ENCODE peak calls at places on chromosome 18, in four cellular contexts. H is HepG2, P is K562, I is GM12878. L is an unnamed sample.

GRCh38 chr18:67373636-67374035 is 142.9 kb downstream of the DSEL start:
- DNase-seq in H (no peak), P (no peak), I (no peak), L (no peak)

GRCh38 chr18:47979611-47980200 is 49.2 kb upstream of the SMAD2 start:
- DNase-seq in H (no peak), P (no peak), I (no peak), L (no peak)

GRCh38 chr18:79595876-79596374 is 83.7 kb upstream of the CTDP1 start:
- DNase-seq in H (no peak), P (no peak), I (no peak), L (no peak)

GRCh38 chr18:79818631-79819030 is 20.9 kb downstream of the KCNG2 start:
- DNase-seq in H (no peak), P (no peak), I (no peak), L (no peak)

GRCh38 chr18:7937268-7937667 is 370.2 kb downstream of the PTPRM start:
- DNase-seq in H (no peak), P (no peak), I (no peak), L (no peak)

GRCh38 chr18:68549257-68549871 is 165.5 kb downstream of the TMX3 start:
- DNase-seq in H (no peak), P (no peak), I (no peak), L (no peak)

GRCh38 chr18:46877329-46877987 is 39.8 kb downstream of the PIAS2 start:
- DNase-seq in H (no peak), P (no peak), I (no peak), L (no peak)

GRCh38 chr18:44130365-44130942 is 550.2 kb upstream of the SETBP1 start:
- DNase-seq in H (peak), P (peak), I (no peak), L (no peak)

GRCh38 chr18:72107647-72108046 is 436.5 kb downstream of the CBLN2 start:
- DNase-seq in H (no peak), P (no peak), I (no peak), L (peak)

GRCh38 chr18:32244863-32245262 is 55.0 kb downstream of the MEP1B start:
- DNase-seq in H (no peak), P (no peak), I (no peak), L (no peak)

GRCh38 chr18:27017901-27018500 is 152.5 kb upstream of the AQP4 start:
- DNase-seq in H (peak), P (peak), I (no peak), L (no peak)

GRCh38 chr18:25340762-25341161 is 11.2 kb downstream of the ZNF521 start:
- DNase-seq in H (no peak), P (no peak), I (no peak), L (no peak)

GRCh38 chr18:36634573-36635216 is 194.1 kb downstream of the TPGS2 start:
- DNase-seq in H (no peak), P (no peak), I (no peak), L (no peak)

GRCh38 chr18:46712406-46712805 is 44.4 kb downstream of the ST8SIA5 start:
- DNase-seq in H (no peak), P (no peak), I (no peak), L (no peak)

GRCh38 chr18:55163550-55163949 is 204.3 kb upstream of the CCDC68 start:
- DNase-seq in H (no peak), P (peak), I (no peak), L (no peak)

GRCh38 chr18:25169701-25170100 is 182.3 kb downstream of the ZNF521 start:
- DNase-seq in H (no peak), P (no peak), I (no peak), L (no peak)

GRCh38 chr18:48859311-48860275 is 91.2 kb downstream of the SMAD7 start:
- DNase-seq in H (no peak), P (no peak), I (no peak), L (peak)

GRCh38 chr18:29434650-29435049 is 1257.7 kb upstream of the CDH2 start:
- DNase-seq in H (no peak), P (no peak), I (no peak), L (no peak)

GRCh38 chr18:39839782-39840181 is 2115.3 kb upstream of the PIK3C3 start:
- DNase-seq in H (no peak), P (no peak), I (no peak), L (no peak)

GRCh38 chr18:37452015-37452414 is 113.6 kb downstream of the CELF4 start:
- DNase-seq in H (no peak), P (no peak), I (no peak), L (no peak)

GRCh38 chr18:59957957-59958356 is 58.2 kb downstream of the PMAIP1 start:
- DNase-seq in H (peak), P (peak), I (no peak), L (no peak)

GRCh38 chr18:67410671-67411070 is 105.8 kb downstream of the DSEL start:
- DNase-seq in H (no peak), P (no peak), I (no peak), L (no peak)

GRCh38 chr18:54241483-54241882 is 17.0 kb upstream of the MBD2 start:
- DNase-seq in H (no peak), P (no peak), I (no peak), L (no peak)

GRCh38 chr18:48636436-48636835 is 97.6 kb downstream of the CTIF start:
- DNase-seq in H (no peak), P (no peak), I (no peak), L (no peak)

GRCh38 chr18:48866028-48866733 is 84.6 kb downstream of the SMAD7 start:
- DNase-seq in H (no peak), P (no peak), I (no peak), L (no peak)

GRCh38 chr18:23397907-23398306 is 55.2 kb upstream of the RIOK3 start:
- DNase-seq in H (no peak), P (no peak), I (no peak), L (no peak)

GRCh38 chr18:2082676-2083075 is 488.6 kb downstream of the METTL4 start:
- DNase-seq in H (no peak), P (no peak), I (no peak), L (no peak)

GRCh38 chr18:51194604-51195003 is 2.9 kb downstream of the MEX3C start:
- DNase-seq in H (no peak), P (no peak), I (no peak), L (no peak)

GRCh38 chr18:47261902-47262301 is 10.4 kb upstream of the SKOR2 start:
- DNase-seq in H (no peak), P (no peak), I (no peak), L (peak)

GRCh38 chr18:45691816-45692179 is 32.2 kb upstream of the SLC14A1 start:
- DNase-seq in H (no peak), P (no peak), I (no peak), L (no peak)

GRCh38 chr18:55920063-55920462 is 332.1 kb upstream of the TCF4 start:
- DNase-seq in H (no peak), P (no peak), I (no peak), L (no peak)

GRCh38 chr18:51330148-51330547 is 132.7 kb upstream of the MEX3C start:
- DNase-seq in H (no peak), P (no peak), I (no peak), L (no peak)

GRCh38 chr18:36194719-36195315 is 7.5 kb downstream of the MOCOS start:
- DNase-seq in H (no peak), P (no peak), I (no peak), L (no peak)

GRCh38 chr18:48840491-48840877 is 110.3 kb downstream of the SMAD7 start:
- DNase-seq in H (no peak), P (no peak), I (no peak), L (no peak)

GRCh38 chr18:40055262-40055661 is 1899.8 kb upstream of the PIK3C3 start:
- DNase-seq in H (no peak), P (no peak), I (no peak), L (no peak)

DNA sequence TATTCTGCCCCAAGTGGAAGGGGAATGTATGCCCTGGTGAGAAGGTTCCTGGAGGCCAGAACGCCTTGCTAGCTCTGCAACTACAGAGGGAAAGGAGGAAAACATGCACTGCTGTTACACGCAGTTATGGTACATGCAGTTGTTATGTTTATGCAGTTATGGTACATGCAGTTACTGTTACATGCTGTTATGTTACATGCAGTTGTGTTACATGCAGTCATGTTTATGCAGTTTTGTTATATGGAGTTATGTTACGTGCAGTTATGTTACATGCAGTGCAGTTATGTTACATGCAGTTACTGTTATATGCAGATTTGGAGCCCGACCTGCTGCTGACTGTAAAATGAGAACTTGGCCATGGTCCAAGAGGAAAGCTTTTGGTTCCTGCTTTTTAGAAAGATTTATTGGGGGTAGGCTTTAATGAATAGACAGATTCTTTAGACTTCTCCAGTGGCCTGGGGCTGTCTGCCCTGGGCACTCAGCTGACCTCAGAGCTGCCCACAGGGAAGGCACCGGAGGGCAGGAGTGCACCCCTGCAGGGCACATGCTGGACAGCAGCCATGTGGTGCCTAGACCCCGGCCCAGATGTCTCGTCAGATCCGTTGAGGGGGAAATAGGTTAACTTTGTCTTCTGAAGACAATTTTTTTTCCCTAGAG is 84.2 kb downstream of the LDLRAD4 start:
- DNase-seq in H (no peak), P (no peak), I (no peak), L (no peak)
- TF ChIP-seq CTCF in H (no peak), P (no peak), I (no peak), L (peak)

GRCh38 chr18:3625717-3626091 is 175.7 kb downstream of the TGIF1 start:
- DNase-seq in H (no peak), P (no peak), I (no peak), L (no peak)

GRCh38 chr18:3624546-3624817 is 174.5 kb downstream of the TGIF1 start:
- DNase-seq in H (no peak), P (no peak), I (no peak), L (no peak)

GRCh38 chr18:3624818-3625716 is 175.1 kb downstream of the TGIF1 start:
- DNase-seq in H (no peak), P (peak), I (no peak), L (no peak)

GRCh38 chr18:3626927-3627240 is 176.9 kb downstream of the TGIF1 start:
- DNase-seq in H (no peak), P (no peak), I (no peak), L (no peak)

GRCh38 chr18:3623769-3624545 is 174.0 kb downstream of the TGIF1 start:
- DNase-seq in H (peak), P (peak), I (no peak), L (no peak)
- TF ChIP-seq CBX5 in H (peak), P (no peak), I (no peak), L (no peak)

DNA sequence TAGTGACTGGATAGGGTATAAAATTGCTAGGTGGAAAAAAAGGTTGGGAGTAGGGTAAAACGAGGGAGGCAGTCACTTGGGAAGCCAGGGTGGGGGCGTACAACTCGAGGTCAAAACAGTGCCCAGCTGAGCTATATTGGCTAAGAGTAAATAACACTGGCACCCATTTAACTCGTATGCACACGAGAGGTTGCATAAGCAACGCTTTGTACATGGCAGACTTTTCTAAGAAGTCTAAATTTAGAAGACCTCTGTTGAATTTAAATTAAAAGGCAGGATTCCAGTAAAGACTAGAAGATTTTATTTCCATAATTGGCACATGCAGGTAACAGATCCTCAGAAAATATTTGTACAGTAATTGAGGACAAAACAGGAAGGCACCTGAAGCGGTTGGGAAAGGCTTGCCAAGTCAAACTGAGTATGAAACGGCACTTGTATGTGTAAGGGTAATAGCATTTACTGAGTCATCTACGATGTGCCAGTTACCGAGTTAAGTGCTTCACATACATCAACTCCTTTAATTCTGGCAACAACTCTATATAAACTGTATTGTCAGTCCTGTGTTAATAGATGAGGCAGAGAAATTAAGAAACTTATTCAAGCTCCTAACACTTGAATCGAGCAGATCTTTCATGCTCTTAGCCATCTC is 1.4 kb upstream of the MALT1 start:
- DNase-seq in H (peak), P (no peak), I (peak), L (no peak)
- H3K4me3 ChIP-seq in H (peak), P (no peak), I (peak), L (no peak)

DNA sequence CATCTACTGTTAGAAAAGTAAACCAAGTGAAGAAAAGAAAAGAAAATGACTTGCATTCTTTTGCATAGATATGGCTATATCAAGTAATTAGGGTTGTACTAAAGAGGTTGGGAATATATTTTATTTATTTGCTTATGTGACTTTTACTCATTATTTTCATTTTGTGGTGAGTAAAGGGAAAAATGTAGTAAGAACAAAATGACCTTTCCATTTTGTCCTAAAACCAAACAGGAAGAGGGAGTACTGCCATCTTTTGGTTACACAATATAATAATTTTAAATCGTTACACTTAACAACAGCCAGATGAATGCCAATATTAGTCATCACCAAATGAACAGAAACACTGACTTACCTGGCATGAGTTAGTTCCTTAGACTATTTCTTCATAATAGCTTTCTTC is 47.3 kb upstream of the NDUFV2 start:
- DNase-seq in H (no peak), P (peak), I (no peak), L (no peak)
- TF ChIP-seq CTCF in H (no peak), P (peak), I (peak), L (no peak)

DNA sequence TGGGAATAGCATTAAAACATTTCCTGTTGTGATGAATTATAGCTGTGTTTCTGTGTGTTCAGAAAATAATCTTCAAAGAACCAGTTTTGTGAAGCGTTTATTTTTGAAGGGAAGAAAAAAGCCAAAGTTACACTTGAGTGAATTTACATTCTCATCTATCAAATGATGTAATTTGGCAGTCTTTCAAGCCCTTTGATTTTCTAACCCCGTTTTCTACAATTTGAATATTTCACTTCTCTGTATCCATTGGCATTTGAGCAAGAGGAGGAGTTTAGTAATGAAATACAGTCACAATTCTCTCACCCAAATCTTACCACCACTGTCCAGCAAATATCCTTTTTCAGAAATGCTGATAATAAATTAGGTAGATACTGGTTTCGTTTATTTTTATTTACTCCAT is 123.4 kb upstream of the BOD1L2 start:
- DNase-seq in H (no peak), P (no peak), I (peak), L (no peak)
- TF ChIP-seq CBX5 in H (no peak), P (no peak), I (no peak), L (no peak)

DNA sequence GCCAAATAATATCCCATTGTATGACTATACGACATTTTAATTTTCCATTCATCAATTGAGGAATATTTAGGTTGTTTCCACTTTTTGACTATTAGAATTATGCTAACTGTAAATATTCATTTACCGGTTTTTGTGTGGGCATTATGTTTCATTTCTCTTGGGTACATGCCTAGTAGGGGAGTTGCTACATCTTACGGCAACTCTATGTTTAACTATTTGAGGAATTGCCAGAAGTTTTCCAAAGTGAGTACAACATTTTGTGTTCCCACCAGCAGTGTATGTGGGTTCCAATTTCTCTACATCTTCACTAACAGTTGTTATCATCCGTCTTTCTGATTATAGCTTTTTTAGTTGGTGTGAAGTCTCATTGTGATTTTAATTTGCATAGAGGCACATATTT is 1.6 kb upstream of the KDSR start:
- DNase-seq in H (no peak), P (no peak), I (no peak), L (no peak)
- H3K4me3 ChIP-seq in H (no peak), P (no peak), I (no peak), L (peak)

GRCh38 chr18:76121049-76121448 is 374.0 kb downstream of the ZNF516 start:
- DNase-seq in H (no peak), P (no peak), I (no peak), L (no peak)

GRCh38 chr18:76131738-76132137 is 363.3 kb downstream of the ZNF516 start:
- DNase-seq in H (no peak), P (no peak), I (no peak), L (no peak)

GRCh38 chr18:76130845-76131244 is 364.2 kb downstream of the ZNF516 start:
- DNase-seq in H (no peak), P (no peak), I (no peak), L (no peak)

GRCh38 chr18:76126327-76126726 is 368.7 kb downstream of the ZNF516 start:
- DNase-seq in H (no peak), P (no peak), I (no peak), L (peak)
- TF ChIP-seq CTCF in H (peak), P (no peak), I (no peak), L (peak)

GRCh38 chr18:28204154-28204553 is 27.2 kb upstream of the CDH2 start:
- DNase-seq in H (no peak), P (no peak), I (no peak), L (no peak)
- TF ChIP-seq CBX5 in H (no peak), P (no peak), I (no peak), L (no peak)

GRCh38 chr18:12776821-12777471 is 74.1 kb downstream of the PSMG2 start:
- DNase-seq in H (no peak), P (no peak), I (no peak), L (no peak)
- H3K4me3 ChIP-seq in H (no peak), P (no peak), I (no peak), L (peak)